ENCODE peak calls at places on chromosomes 7 and 10, in seven cellular contexts. One of them, this sample, is unnamed.

GRCh38 chr7:73612598-73613269 is 11.6 kb downstream of the MLXIPL start:
- DNase-seq in HEK293T: no peak
- DNase-seq in hepatic stellate cell: no peak
- DNase-seq in fibroblast of the conjunctiva: no peak
- DNase-seq in kidney tubule cell: peak
- DNase-seq in H9: no peak
- DNase-seq in epithelial cell of esophagus: peak
- DNase-seq in this sample: peak

GRCh38 chr7:90530263-90530662 is 60.8 kb downstream of the PTTG1IP2 start:
- DNase-seq in HEK293T: no peak
- DNase-seq in hepatic stellate cell: no peak
- DNase-seq in fibroblast of the conjunctiva: peak
- DNase-seq in kidney tubule cell: peak
- DNase-seq in H9: no peak
- DNase-seq in epithelial cell of esophagus: peak
- DNase-seq in this sample: no peak

GRCh38 chr7:103524042-103524907 is 78.3 kb upstream of the SLC26A5 start:
- DNase-seq in HEK293T: peak
- DNase-seq in hepatic stellate cell: peak
- DNase-seq in fibroblast of the conjunctiva: peak
- DNase-seq in kidney tubule cell: peak
- DNase-seq in H9: no peak
- DNase-seq in epithelial cell of esophagus: peak
- DNase-seq in this sample: no peak

GRCh38 chr10:23064288-23065114 is 30.9 kb upstream of the MSRB2 start:
- DNase-seq in HEK293T: no peak
- DNase-seq in hepatic stellate cell: no peak
- DNase-seq in fibroblast of the conjunctiva: no peak
- DNase-seq in kidney tubule cell: no peak
- DNase-seq in H9: no peak
- DNase-seq in epithelial cell of esophagus: no peak
- DNase-seq in this sample: no peak

GRCh38 chr7:116354171-116354545 is 143.8 kb downstream of the TES start:
- DNase-seq in HEK293T: no peak
- DNase-seq in hepatic stellate cell: no peak
- DNase-seq in fibroblast of the conjunctiva: peak
- DNase-seq in kidney tubule cell: no peak
- DNase-seq in H9: no peak
- DNase-seq in epithelial cell of esophagus: peak
- DNase-seq in this sample: no peak

GRCh38 chr7:108488902-108489538 is 32.8 kb upstream of the NRCAM start:
- DNase-seq in HEK293T: no peak
- DNase-seq in hepatic stellate cell: no peak
- DNase-seq in fibroblast of the conjunctiva: no peak
- DNase-seq in kidney tubule cell: no peak
- DNase-seq in H9: no peak
- DNase-seq in epithelial cell of esophagus: no peak
- DNase-seq in this sample: no peak

GRCh38 chr7:74606101-74606908 is 51.2 kb upstream of the GTF2I start:
- DNase-seq in HEK293T: peak
- DNase-seq in hepatic stellate cell: peak
- DNase-seq in fibroblast of the conjunctiva: no peak
- DNase-seq in kidney tubule cell: peak
- DNase-seq in H9: peak
- DNase-seq in epithelial cell of esophagus: no peak
- DNase-seq in this sample: no peak

GRCh38 chr10:62978417-62978955 is 154.6 kb upstream of the NRBF2 start:
- DNase-seq in HEK293T: no peak
- DNase-seq in hepatic stellate cell: no peak
- DNase-seq in fibroblast of the conjunctiva: no peak
- DNase-seq in kidney tubule cell: no peak
- DNase-seq in H9: no peak
- DNase-seq in epithelial cell of esophagus: peak
- DNase-seq in this sample: no peak

GRCh38 chr10:12193193-12193592 is 2.5 kb downstream of the NUDT5 start:
- DNase-seq in HEK293T: no peak
- DNase-seq in hepatic stellate cell: peak
- DNase-seq in fibroblast of the conjunctiva: peak
- DNase-seq in kidney tubule cell: peak
- DNase-seq in H9: no peak
- DNase-seq in epithelial cell of esophagus: peak
- DNase-seq in this sample: no peak

GRCh38 chr7:14836571-14837189 is 65.9 kb downstream of the DGKB start:
- DNase-seq in HEK293T: peak
- DNase-seq in hepatic stellate cell: peak
- DNase-seq in fibroblast of the conjunctiva: no peak
- DNase-seq in kidney tubule cell: peak
- DNase-seq in H9: peak
- DNase-seq in epithelial cell of esophagus: peak
- DNase-seq in this sample: no peak

GRCh38 chr10:74750848-74751274 is 75.5 kb upstream of the KAT6B start:
- DNase-seq in HEK293T: no peak
- DNase-seq in hepatic stellate cell: no peak
- DNase-seq in fibroblast of the conjunctiva: no peak
- DNase-seq in kidney tubule cell: no peak
- DNase-seq in H9: no peak
- DNase-seq in epithelial cell of esophagus: no peak
- DNase-seq in this sample: no peak

GRCh38 chr10:124560377-124560776 is 98.8 kb downstream of the LHPP start:
- DNase-seq in HEK293T: no peak
- DNase-seq in hepatic stellate cell: peak
- DNase-seq in fibroblast of the conjunctiva: peak
- DNase-seq in kidney tubule cell: no peak
- DNase-seq in H9: no peak
- DNase-seq in epithelial cell of esophagus: peak
- DNase-seq in this sample: no peak

GRCh38 chr7:97006951-97007861 is 1.9 kb downstream of the DLX6 start:
- DNase-seq in HEK293T: no peak
- DNase-seq in hepatic stellate cell: no peak
- DNase-seq in fibroblast of the conjunctiva: no peak
- DNase-seq in kidney tubule cell: no peak
- DNase-seq in H9: peak
- DNase-seq in epithelial cell of esophagus: no peak
- DNase-seq in this sample: no peak

GRCh38 chr7:117827861-117828260 is 45.4 kb downstream of the CTTNBP2 start:
- DNase-seq in HEK293T: no peak
- DNase-seq in hepatic stellate cell: peak
- DNase-seq in fibroblast of the conjunctiva: peak
- DNase-seq in kidney tubule cell: peak
- DNase-seq in H9: no peak
- DNase-seq in epithelial cell of esophagus: peak
- DNase-seq in this sample: peak

GRCh38 chr7:87316846-87317545 is 28.5 kb upstream of the CROT start:
- DNase-seq in HEK293T: no peak
- DNase-seq in hepatic stellate cell: peak
- DNase-seq in fibroblast of the conjunctiva: peak
- DNase-seq in kidney tubule cell: peak
- DNase-seq in H9: no peak
- DNase-seq in epithelial cell of esophagus: peak
- DNase-seq in this sample: peak

GRCh38 chr7:37109016-37109415 is 339.6 kb downstream of the ELMO1 start:
- DNase-seq in HEK293T: no peak
- DNase-seq in hepatic stellate cell: no peak
- DNase-seq in fibroblast of the conjunctiva: no peak
- DNase-seq in kidney tubule cell: no peak
- DNase-seq in H9: no peak
- DNase-seq in epithelial cell of esophagus: no peak
- DNase-seq in this sample: peak

This sample was measured in SJSA1.